ENCODE peak calls at places on chromosomes 16 and 17, in six cellular contexts. X is stimulated activated CD8-positive, alpha-beta memory T cell treated with anti-CD3 and anti-CD28 coated beads, Interleukin-7, amount 100 ng/mL, for 1 hour; V is CD4-positive, alpha-beta T cell; E is stimulated activated CD4-positive, alpha-beta T cell treated with anti-CD3 and anti-CD28 coated beads, Interleukin-4, amount 100 ng/mL, for 4 hours; N is substantia nigra; J is heart right ventricle. W is an unnamed sample.

GRCh38 chr16:66495440-66495839 is 54.5 kb downstream of the TK2 start:
- DNase-seq in X (no peak), V (no peak), E (no peak), N (no peak), J (no peak), W (no peak)

GRCh38 chr16:65415460-65415859 is 293.6 kb upstream of the CDH11 start:
- DNase-seq in X (no peak), V (no peak), E (no peak), N (no peak), J (no peak), W (no peak)

GRCh38 chr17:63675607-63676539 is 24.1 kb downstream of the LIMD2 start:
- DNase-seq in X (no peak), V (no peak), E (no peak), N (no peak), J (peak; percentile 64), W (peak; percentile 84)

GRCh38 chr16:35560637-35560984 is 2101.2 kb downstream of the TP53TG3F start:
- DNase-seq in X (no peak), V (no peak), E (no peak), N (no peak), J (no peak), W (no peak)

GRCh38 chr16:12289175-12290063 is 312.9 kb downstream of the SNX29 start:
- DNase-seq in X (no peak), V (no peak), E (no peak), N (no peak), J (no peak), W (no peak)

GRCh38 chr17:37888881-37889280 is 35.3 kb upstream of the TBC1D3K start:
- DNase-seq in X (no peak), V (no peak), E (no peak), N (no peak), J (no peak), W (no peak)

GRCh38 chr16:8254425-8254824 is 335.9 kb downstream of the TMEM114 start:
- DNase-seq in X (no peak), V (no peak), E (no peak), N (no peak), J (no peak), W (no peak)

GRCh38 chr17:38455288-38455915 is 27.1 kb downstream of the ARHGAP23 start:
- DNase-seq in X (no peak), V (no peak), E (no peak), N (no peak), J (no peak), W (no peak)

GRCh38 chr17:15263680-15264079 is 1.4 kb downstream of the PMP22 start:
- DNase-seq in X (no peak), V (no peak), E (no peak), N (no peak), J (no peak), W (no peak)

GRCh38 chr16:58026139-58026704 is 668 bp downstream of the MMP15 start:
- DNase-seq in X (no peak), V (peak; percentile 12), E (peak; percentile 24), N (no peak), J (peak; percentile 73), W (no peak)

GRCh38 chr16:10961231-10961630 is 16.9 kb downstream of the CLEC16A start:
- DNase-seq in X (no peak), V (no peak), E (no peak), N (no peak), J (no peak), W (no peak)

GRCh38 chr17:27994586-27994985 is 47.9 kb upstream of the NLK start:
- DNase-seq in X (no peak), V (no peak), E (no peak), N (no peak), J (no peak), W (no peak)

GRCh38 chr17:82684207-82684903 is 14.1 kb downstream of the RAB40B start:
- DNase-seq in X (no peak), V (no peak), E (no peak), N (no peak), J (no peak), W (no peak)

GRCh38 chr16:23149267-23149992 is at the start of gene USP31:
- DNase-seq in X (peak; percentile 76), V (peak; percentile 89), E (peak; percentile 89), N (peak; percentile 84), J (peak; percentile 97), W (peak; percentile 95)

GRCh38 chr17:42018339-42018738 is 1.1 kb upstream of the DNAJC7 start:
- DNase-seq in X (no peak), V (no peak), E (no peak), N (no peak), J (no peak), W (no peak)

GRCh38 chr17:61415374-61416210 is 15.9 kb downstream of the TBX2 start:
- DNase-seq in X (no peak), V (no peak), E (no peak), N (no peak), J (no peak), W (no peak)

GRCh38 chr16:1773703-1774455 is 945 bp upstream of the MRPS34 start:
- DNase-seq in X (no peak), V (no peak), E (no peak), N (no peak), J (no peak), W (no peak)

GRCh38 chr16:1909661-1910231 is 8.5 kb downstream of the HS3ST6 start:
- DNase-seq in X (no peak), V (no peak), E (no peak), N (no peak), J (no peak), W (no peak)

GRCh38 chr17:4969551-4970231 is 2.1 kb upstream of the SPAG7 start:
- DNase-seq in X (no peak), V (no peak), E (no peak), N (no peak), J (no peak), W (no peak)

GRCh38 chr16:70689035-70689969 is 3.4 kb upstream of the MTSS2 start:
- DNase-seq in X (no peak), V (no peak), E (no peak), N (no peak), J (peak; percentile 54), W (no peak)

GRCh38 chr17:40909755-40910154 is 24.7 kb upstream of the KRT20 start:
- DNase-seq in X (no peak), V (no peak), E (no peak), N (no peak), J (no peak), W (no peak)

GRCh38 chr16:76946879-76947278 is 244.1 kb upstream of the MON1B start:
- DNase-seq in X (no peak), V (no peak), E (no peak), N (no peak), J (no peak), W (no peak)

GRCh38 chr17:18315498-18316360 is 636 bp downstream of the SMCR8 start:
- DNase-seq in X (no peak), V (peak; percentile 20), E (no peak), N (no peak), J (no peak), W (no peak)

GRCh38 chr17:74280093-74280513 is 6.1 kb downstream of the DNAI2 start:
- DNase-seq in X (peak; percentile 24), V (peak; percentile 50), E (peak; percentile 29), N (no peak), J (no peak), W (no peak)

GRCh38 chr16:31128711-31129567 is 6.6 kb downstream of the PRSS8 start:
- DNase-seq in X (no peak), V (no peak), E (no peak), N (no peak), J (peak; percentile 26), W (no peak)

GRCh38 chr17:76816590-76817135 is 51.5 kb upstream of the MGAT5B start:
- DNase-seq in X (peak; percentile 22), V (peak; percentile 53), E (peak; percentile 40), N (no peak), J (no peak), W (no peak)

GRCh38 chr16:9429946-9430345 is 338.5 kb downstream of the HAPSTR1 start:
- DNase-seq in X (no peak), V (no peak), E (no peak), N (no peak), J (no peak), W (no peak)

GRCh38 chr17:63138713-63139112 is 172.7 kb downstream of the TANC2 start:
- DNase-seq in X (no peak), V (no peak), E (no peak), N (no peak), J (no peak), W (no peak)

GRCh38 chr17:17008998-17009397 is 33.3 kb upstream of the MPRIP start:
- DNase-seq in X (no peak), V (no peak), E (no peak), N (no peak), J (no peak), W (no peak)

GRCh38 chr16:1026784-1027415 is 45.3 kb downstream of the SOX8 start:
- DNase-seq in X (no peak), V (no peak), E (no peak), N (no peak), J (no peak), W (no peak)

GRCh38 chr16:27993587-27993986 is 69.9 kb downstream of the GSG1L start:
- DNase-seq in X (no peak), V (no peak), E (no peak), N (no peak), J (no peak), W (no peak)

GRCh38 chr17:13594310-13594709 is 7.4 kb downstream of the HS3ST3A1 start:
- DNase-seq in X (no peak), V (no peak), E (no peak), N (no peak), J (no peak), W (no peak)

GRCh38 chr17:63804328-63804727 is 22.9 kb upstream of the PSMC5 start:
- DNase-seq in X (no peak), V (no peak), E (no peak), N (no peak), J (no peak), W (no peak)